ENCODE peak calls at places on chromosomes 4 and X, in five cellular contexts. W, D, R, L and M are unnamed samples.

GRCh38 chr4:127463883-127464282 is 168.9 kb upstream of the INTU start:
- DNase-seq in D (no peak), L (no peak), R (no peak), W (no peak), M (no peak)

GRCh38 chrX:154734101-154734781 is 16.6 kb downstream of the GAB3 start:
- DNase-seq in R (peak; percentile 60), D (no peak), L (peak; percentile 43), W (no peak), M (peak; percentile 22)

GRCh38 chrX:30577362-30577961 is at the start of gene TASL:
- DNase-seq in R (no peak), W (peak; percentile 57), D (no peak), L (no peak), M (peak; percentile 4)

GRCh38 chr4:174156239-174156826 is 127.1 kb downstream of the FBXO8 start:
- DNase-seq in D (no peak), L (peak; percentile 49), W (peak; percentile 37), R (peak; percentile 63), M (no peak)

GRCh38 chr4:8725071-8725841 is 132.7 kb downstream of the CPZ start:
- DNase-seq in R (no peak), D (peak; percentile 33), L (no peak), W (no peak), M (no peak)

GRCh38 chrX:13373807-13374187 is 53.9 kb upstream of the ATXN3L start:
- DNase-seq in R (peak; percentile 88), L (no peak), D (no peak), W (no peak), M (no peak)

GRCh38 chr4:22322996-22323395 is 192.9 kb downstream of the ADGRA3 start:
- DNase-seq in W (no peak), D (no peak), R (no peak), L (no peak), M (no peak)

GRCh38 chr4:7719354-7720174 is 220.1 kb downstream of the AFAP1 start:
- DNase-seq in L (peak; percentile 54), W (peak; percentile 27), D (peak; percentile 71), R (peak; percentile 57), M (peak; percentile 40)

GRCh38 chr4:87037921-87038320 is 103.1 kb downstream of the AFF1 start:
- DNase-seq in L (no peak), D (no peak), W (peak; percentile 16), R (peak; percentile 56), M (no peak)

GRCh38 chr4:1243451-1244080 is 5.4 kb downstream of the CTBP1 start:
- DNase-seq in W (peak; percentile 51), D (peak; percentile 47), L (no peak), R (no peak), M (no peak)

GRCh38 chr4:19844436-19844835 is 407.3 kb upstream of the SLIT2 start:
- DNase-seq in D (no peak), W (no peak), L (no peak), R (no peak), M (no peak)
- H3K9me3 ChIP-seq in D (no peaks in the 10 kb centered on the region), W (no peaks in the 10 kb centered on the region), L (no peaks in the 10 kb centered on the region), R (no peaks in the 10 kb centered on the region), M (no peaks in the 10 kb centered on the region)

GRCh38 chr4:68654946-68655721 is 15.3 kb downstream of the UGT2B15 start:
- DNase-seq in L (peak; percentile 26), R (no peak), W (no peak), D (no peak), M (no peak)
- H3K9me3 ChIP-seq in L (no peaks in the 10 kb centered on the region), R (no peaks in the 10 kb centered on the region), W (no peaks in the 10 kb centered on the region), D (no peaks in the 10 kb centered on the region), M (no peaks in the 10 kb centered on the region)

DNA sequence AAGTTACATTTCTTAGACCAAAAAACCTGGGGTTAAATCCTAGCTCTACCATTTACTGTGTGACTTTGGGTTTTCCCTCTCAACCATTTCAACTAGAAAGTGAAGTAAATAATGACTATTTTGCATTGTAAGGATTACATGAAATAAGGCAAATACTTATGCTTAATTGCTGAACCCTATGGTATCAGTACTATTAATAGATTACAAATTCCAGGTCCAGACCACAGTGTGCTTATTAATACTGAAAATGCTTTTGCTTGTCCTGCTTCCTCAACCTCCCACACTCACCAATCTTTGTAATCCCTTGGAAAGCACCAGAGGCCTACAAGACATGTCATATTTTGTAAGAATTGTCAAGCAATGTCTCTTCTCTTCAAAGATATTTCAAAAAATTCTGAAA is 456.5 kb downstream of the SPOCK3 start:
- DNase-seq in D (no peak), R (no peak), W (no peak), L (no peak), M (no peak)
- H3K9me3 ChIP-seq in D (no peaks in the 10 kb centered on the region), R (no peaks in the 10 kb centered on the region), W (no peaks in the 10 kb centered on the region), L (no peaks in the 10 kb centered on the region), M (no peaks in the 10 kb centered on the region)

DNA sequence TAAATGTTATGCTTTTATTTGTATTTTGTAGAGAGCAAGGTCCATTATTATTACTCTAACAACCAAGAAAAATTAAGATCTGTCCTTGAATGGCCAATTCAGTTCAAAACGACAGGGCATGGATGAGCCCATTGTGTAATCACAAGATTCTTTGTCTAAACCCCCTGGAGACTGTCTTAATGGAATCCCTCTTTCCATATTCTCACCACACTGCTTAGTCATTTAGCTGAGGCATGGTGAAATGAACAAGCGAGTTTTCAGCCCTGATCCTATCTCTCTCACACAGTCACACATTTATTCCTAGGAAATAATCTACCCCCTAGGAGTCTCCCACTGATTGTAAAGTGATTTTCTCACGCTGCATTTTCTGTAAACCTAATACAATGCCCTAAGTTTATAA is 119.9 kb upstream of the PCDH7 start:
- DNase-seq in L (peak; percentile 6), D (no peak), R (peak; percentile 9), W (no peak), M (no peak)
- H3K9me3 ChIP-seq in L (no peaks in the 10 kb centered on the region), D (no peaks in the 10 kb centered on the region), R (no peaks in the 10 kb centered on the region), W (no peaks in the 10 kb centered on the region), M (no peaks in the 10 kb centered on the region)

GRCh38 chr4:18319456-18319855 is 297.9 kb upstream of the LCORL start:
- DNase-seq in L (no peak), W (no peak), D (no peak), R (no peak), M (no peak)
- H3K9me3 ChIP-seq in L (no peaks in the 10 kb centered on the region), W (no peaks in the 10 kb centered on the region), D (no peaks in the 10 kb centered on the region), R (no peaks in the 10 kb centered on the region), M (no peaks in the 10 kb centered on the region)

GRCh38 chr4:132483-132882 is 8.2 kb downstream of the ZNF718 start:
- DNase-seq in L (no peak), R (no peak), D (no peak), W (no peak), M (no peak)
- H3K9me3 ChIP-seq in L (peaks cover 35% of the 10 kb centered on the region), R (no peaks in the 10 kb centered on the region), D (no peaks in the 10 kb centered on the region), W (peaks cover 37% of the 10 kb centered on the region), M (peaks cover 10% of the 10 kb centered on the region)

DNA sequence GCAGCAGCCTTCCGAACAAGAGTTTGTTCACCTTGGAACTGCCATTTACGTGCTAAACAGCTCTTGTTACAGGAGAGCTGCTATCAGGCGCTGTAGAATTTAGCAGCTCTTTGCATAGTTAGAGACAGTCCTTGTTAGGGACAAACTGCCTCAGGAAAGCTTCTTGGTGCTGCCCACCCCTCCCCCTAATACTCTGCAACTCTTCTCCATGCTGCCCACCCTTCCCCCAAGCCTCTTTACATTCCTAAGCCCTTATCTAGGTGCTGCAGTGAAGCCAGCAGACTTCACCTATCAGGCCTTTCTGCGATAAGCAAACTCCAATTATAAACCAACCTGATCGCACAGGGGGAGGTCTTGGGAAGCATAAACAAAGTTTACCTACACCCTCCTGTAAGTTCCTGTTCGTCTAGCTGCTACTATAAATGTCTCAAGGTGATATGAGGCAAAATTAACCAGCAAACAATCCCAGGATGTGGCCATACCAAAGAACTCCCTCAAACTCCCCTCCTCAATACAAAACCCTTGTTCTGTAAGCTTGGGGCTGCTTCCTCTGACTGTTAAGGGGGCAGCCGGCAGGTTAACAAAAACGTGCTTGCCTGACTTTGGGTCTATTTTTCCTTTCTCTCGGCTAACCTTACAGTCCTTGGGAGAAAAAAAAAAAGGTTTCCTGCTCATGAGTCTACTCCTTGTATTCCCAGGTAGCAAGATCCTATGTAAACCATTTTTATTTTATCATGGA is 74.0 kb upstream of the GC start:
- DNase-seq in D (no peak), L (no peak), R (no peak), W (no peak), M (no peak)
- H3K9me3 ChIP-seq in D (no peaks in the 10 kb centered on the region), L (peaks cover 32% of the 10 kb centered on the region), R (no peaks in the 10 kb centered on the region), W (peaks cover 12% of the 10 kb centered on the region), M (no peaks in the 10 kb centered on the region)